ENCODE peak calls at places on chromosomes 6 and 20, in ten cellular contexts. J is dorsolateral prefrontal cortex; Y is thyroid gland; B is DMS 273 treated with DMSO at 0.1 percent for 48 hours; G is transverse colon; F is stimulated activated CD4-positive, alpha-beta T cell treated with anti-CD3 and anti-CD28 coated beads, Interleukin-4, amount 100 ng/mL, for 48 hours; V is SHP77 treated with DMSO at 0.1 percent for 48 hours; T is HTR-8/SVneo; U is LHCN-M2; C is CD4-positive, alpha-beta memory T cell. O is an unnamed sample.

GRCh38 chr20:62304331-62305148 is 1.7 kb downstream of the ADRM1 start:
- DNase-seq in J (no peak), Y (no peak), B (no peak), G (no peak), F (no peak), V (no peak), T (no peak), U (no peak), C (no peak), O (peak)

GRCh38 chr20:18537651-18538050 is 29.6 kb upstream of the SMIM26 start:
- DNase-seq in J (no peak), Y (no peak), B (no peak), G (no peak), F (no peak), V (no peak), T (no peak), U (peak), C (no peak), O (peak)

GRCh38 chr20:51831891-51832675 is 29.8 kb upstream of the SALL4 start:
- DNase-seq in J (no peak), Y (no peak), B (no peak), G (no peak), F (no peak), V (no peak), T (no peak), U (no peak), C (no peak), O (no peak)

GRCh38 chr20:5675103-5676091 is 74.8 kb upstream of the SHLD1 start:
- DNase-seq in J (no peak), Y (no peak), B (no peak), G (no peak), F (no peak), V (no peak), T (no peak), U (no peak), C (no peak), O (no peak)

GRCh38 chr6:76592561-76592960 is 520.1 kb upstream of the IMPG1 start:
- DNase-seq in J (no peak), Y (no peak), B (no peak), G (no peak), F (no peak), V (no peak), T (no peak), U (no peak), C (no peak), O (peak)

GRCh38 chr20:60137657-60138245 is 179.5 kb downstream of the CDH26 start:
- DNase-seq in J (no peak), Y (peak), B (peak), G (peak), F (peak), V (peak), T (peak), U (no peak), C (peak), O (peak)

GRCh38 chr6:82680192-82680591 is 316.6 kb downstream of the TPBG start:
- DNase-seq in J (no peak), Y (no peak), B (no peak), G (no peak), F (no peak), V (no peak), T (no peak), U (no peak), C (no peak), O (peak)

GRCh38 chr20:58986968-58987517 is 6.0 kb downstream of the NELFCD start:
- DNase-seq in J (no peak), Y (no peak), B (no peak), G (no peak), F (no peak), V (peak), T (no peak), U (no peak), C (no peak), O (no peak)

GRCh38 chr6:14635933-14636599 is 518.5 kb downstream of the CD83 start:
- DNase-seq in J (no peak), Y (no peak), B (no peak), G (no peak), F (no peak), V (no peak), T (no peak), U (no peak), C (peak), O (no peak)

GRCh38 chr20:35146299-35146921 is 726 bp downstream of the EDEM2 start:
- DNase-seq in J (no peak), Y (peak), B (no peak), G (no peak), F (peak), V (no peak), T (no peak), U (peak), C (no peak), O (peak)

GRCh38 chr6:43011207-43011606 is 2.5 kb downstream of the MEA1 start:
- DNase-seq in J (no peak), Y (no peak), B (no peak), G (no peak), F (no peak), V (no peak), T (no peak), U (no peak), C (no peak), O (no peak)

GRCh38 chr20:58741384-58741783 is 48.8 kb downstream of the NPEPL1 start:
- DNase-seq in J (no peak), Y (no peak), B (no peak), G (no peak), F (no peak), V (no peak), T (no peak), U (no peak), C (no peak), O (no peak)

GRCh38 chr6:92538296-92538695 is 881.1 kb downstream of the EPHA7 start:
- DNase-seq in J (no peak), Y (no peak), B (no peak), G (no peak), F (no peak), V (no peak), T (no peak), U (peak), C (no peak), O (no peak)

GRCh38 chr20:13458860-13459451 is 179.8 kb downstream of the TASP1 start:
- DNase-seq in J (no peak), Y (peak), B (no peak), G (peak), F (peak), V (peak), T (peak), U (peak), C (peak), O (peak)

GRCh38 chr6:21998539-21998938 is 298.3 kb downstream of the PRL start:
- DNase-seq in J (no peak), Y (no peak), B (peak), G (no peak), F (no peak), V (peak), T (no peak), U (no peak), C (no peak), O (no peak)

GRCh38 chr6:149913085-149913484 is 9.8 kb downstream of the RAET1G start:
- DNase-seq in J (no peak), Y (no peak), B (no peak), G (no peak), F (no peak), V (no peak), T (no peak), U (no peak), C (no peak), O (no peak)

GRCh38 chr20:40488401-40488800 is 200.6 kb downstream of the MAFB start:
- DNase-seq in J (no peak), Y (no peak), B (no peak), G (no peak), F (no peak), V (no peak), T (no peak), U (no peak), C (no peak), O (no peak)

GRCh38 chr20:48616481-48616880 is 211.3 kb downstream of the PREX1 start:
- DNase-seq in J (no peak), Y (no peak), B (no peak), G (no peak), F (no peak), V (no peak), T (no peak), U (no peak), C (no peak), O (no peak)

GRCh38 chr6:170151235-170152110 is 139.4 kb downstream of the DLL1 start:
- DNase-seq in J (no peak), Y (no peak), B (no peak), G (no peak), F (no peak), V (no peak), T (no peak), U (no peak), C (no peak), O (no peak)

GRCh38 chr20:10647471-10647870 is 26.3 kb downstream of the JAG1 start:
- DNase-seq in J (no peak), Y (no peak), B (no peak), G (peak), F (no peak), V (no peak), T (no peak), U (no peak), C (no peak), O (peak)